ENCODE peak calls at places on chromosomes 16 and 17, in ten cellular contexts. One of them, this sample, is unnamed.

GRCh38 chr16:26795184-26795583 is 271.5 kb upstream of the C16orf82 start:
- DNase-seq in heart left ventricle: no peak
- DNase-seq in upper lobe of right lung: no peak
- DNase-seq in adrenal gland: no peak
- DNase-seq in small intestine: no peak
- DNase-seq in ovary: no peak
- DNase-seq in esophagus muscularis mucosa: no peak
- DNase-seq in prostate gland: no peak
- DNase-seq in GM23338: peak; percentile 29
- DNase-seq in IMR-90: no peak
- DNase-seq in this sample: no peak

GRCh38 chr17:74192950-74193781 is 10.3 kb upstream of the RPL38 start:
- DNase-seq in IMR-90: no peak
- DNase-seq in esophagus muscularis mucosa: no peak
- DNase-seq in ovary: no peak
- DNase-seq in heart left ventricle: peak; percentile 79
- DNase-seq in small intestine: peak; percentile 82
- DNase-seq in GM23338: no peak
- DNase-seq in upper lobe of right lung: peak; percentile 81
- DNase-seq in prostate gland: peak; percentile 57
- DNase-seq in adrenal gland: peak; percentile 53
- DNase-seq in this sample: peak; percentile 45

GRCh38 chr17:35740997-35741931 is 9.8 kb downstream of the RASL10B start:
- DNase-seq in adrenal gland: no peak
- DNase-seq in esophagus muscularis mucosa: no peak
- DNase-seq in prostate gland: no peak
- DNase-seq in ovary: no peak
- DNase-seq in upper lobe of right lung: no peak
- DNase-seq in GM23338: peak; percentile 88
- DNase-seq in heart left ventricle: no peak
- DNase-seq in small intestine: no peak
- DNase-seq in IMR-90: no peak
- DNase-seq in this sample: no peak

GRCh38 chr17:61212655-61213054 is 187.0 kb upstream of the TBX2 start:
- DNase-seq in upper lobe of right lung: no peak
- DNase-seq in small intestine: no peak
- DNase-seq in adrenal gland: no peak
- DNase-seq in heart left ventricle: no peak
- DNase-seq in esophagus muscularis mucosa: no peak
- DNase-seq in prostate gland: no peak
- DNase-seq in IMR-90: no peak
- DNase-seq in GM23338: no peak
- DNase-seq in ovary: no peak
- DNase-seq in this sample: no peak

GRCh38 chr17:6458416-6458950 is 14.2 kb downstream of the PIMREG start:
- DNase-seq in adrenal gland: no peak
- DNase-seq in ovary: no peak
- DNase-seq in GM23338: no peak
- DNase-seq in IMR-90: no peak
- DNase-seq in prostate gland: no peak
- DNase-seq in upper lobe of right lung: no peak
- DNase-seq in esophagus muscularis mucosa: no peak
- DNase-seq in small intestine: no peak
- DNase-seq in heart left ventricle: peak; percentile 44
- DNase-seq in this sample: no peak

GRCh38 chr16:15979801-15980200 is 30.4 kb downstream of the ABCC1 start:
- DNase-seq in esophagus muscularis mucosa: no peak
- DNase-seq in small intestine: no peak
- DNase-seq in heart left ventricle: no peak
- DNase-seq in ovary: no peak
- DNase-seq in IMR-90: no peak
- DNase-seq in GM23338: no peak
- DNase-seq in upper lobe of right lung: no peak
- DNase-seq in prostate gland: no peak
- DNase-seq in adrenal gland: no peak
- DNase-seq in this sample: no peak

GRCh38 chr16:73006021-73006420 is 41.9 kb downstream of the ZFHX3 start:
- DNase-seq in small intestine: no peak
- DNase-seq in prostate gland: no peak
- DNase-seq in upper lobe of right lung: no peak
- DNase-seq in heart left ventricle: no peak
- DNase-seq in IMR-90: no peak
- DNase-seq in adrenal gland: no peak
- DNase-seq in esophagus muscularis mucosa: no peak
- DNase-seq in GM23338: no peak
- DNase-seq in ovary: no peak
- DNase-seq in this sample: no peak

GRCh38 chr16:4529085-4530060 is 9.2 kb downstream of the CDIP1 start:
- DNase-seq in heart left ventricle: no peak
- DNase-seq in prostate gland: no peak
- DNase-seq in upper lobe of right lung: no peak
- DNase-seq in ovary: no peak
- DNase-seq in GM23338: peak; percentile 81
- DNase-seq in small intestine: no peak
- DNase-seq in adrenal gland: no peak
- DNase-seq in esophagus muscularis mucosa: no peak
- DNase-seq in IMR-90: peak; percentile 82
- DNase-seq in this sample: no peak

GRCh38 chr17:81193470-81194224 is 27.6 kb upstream of the AATK start:
- DNase-seq in IMR-90: no peak
- DNase-seq in GM23338: no peak
- DNase-seq in prostate gland: no peak
- DNase-seq in esophagus muscularis mucosa: no peak
- DNase-seq in upper lobe of right lung: no peak
- DNase-seq in heart left ventricle: no peak
- DNase-seq in adrenal gland: no peak
- DNase-seq in ovary: no peak
- DNase-seq in small intestine: no peak
- DNase-seq in this sample: no peak

GRCh38 chr16:72099377-72099818 is 5.8 kb downstream of the DHX38 start:
- DNase-seq in heart left ventricle: no peak
- DNase-seq in upper lobe of right lung: no peak
- DNase-seq in prostate gland: no peak
- DNase-seq in GM23338: peak; percentile 82
- DNase-seq in ovary: peak; percentile 37
- DNase-seq in adrenal gland: peak; percentile 46
- DNase-seq in IMR-90: peak; percentile 49
- DNase-seq in small intestine: peak; percentile 63
- DNase-seq in esophagus muscularis mucosa: no peak
- DNase-seq in this sample: peak; percentile 36

GRCh38 chr17:15273141-15273793 is 8.1 kb upstream of the PMP22 start:
- DNase-seq in IMR-90: peak; percentile 98
- DNase-seq in heart left ventricle: no peak
- DNase-seq in prostate gland: no peak
- DNase-seq in GM23338: no peak
- DNase-seq in upper lobe of right lung: no peak
- DNase-seq in adrenal gland: no peak
- DNase-seq in ovary: no peak
- DNase-seq in esophagus muscularis mucosa: no peak
- DNase-seq in small intestine: no peak
- DNase-seq in this sample: peak; percentile 34

GRCh38 chr16:74734361-74735161 is 33.9 kb upstream of the MLKL start:
- DNase-seq in esophagus muscularis mucosa: no peak
- DNase-seq in ovary: no peak
- DNase-seq in upper lobe of right lung: no peak
- DNase-seq in heart left ventricle: no peak
- DNase-seq in small intestine: no peak
- DNase-seq in GM23338: peak; percentile 86
- DNase-seq in prostate gland: no peak
- DNase-seq in adrenal gland: no peak
- DNase-seq in IMR-90: no peak
- DNase-seq in this sample: no peak

GRCh38 chr17:73313526-73314127 is 1.8 kb upstream of the CDC42EP4 start:
- DNase-seq in heart left ventricle: no peak
- DNase-seq in prostate gland: no peak
- DNase-seq in upper lobe of right lung: no peak
- DNase-seq in adrenal gland: no peak
- DNase-seq in GM23338: peak; percentile 59
- DNase-seq in IMR-90: no peak
- DNase-seq in small intestine: no peak
- DNase-seq in esophagus muscularis mucosa: no peak
- DNase-seq in ovary: no peak
- DNase-seq in this sample: no peak

GRCh38 chr17:3960764-3961163 is 3.5 kb downstream of the ATP2A3 start:
- DNase-seq in upper lobe of right lung: no peak
- DNase-seq in GM23338: no peak
- DNase-seq in adrenal gland: peak; percentile 93
- DNase-seq in prostate gland: no peak
- DNase-seq in ovary: no peak
- DNase-seq in IMR-90: peak; percentile 55
- DNase-seq in small intestine: peak; percentile 49
- DNase-seq in esophagus muscularis mucosa: no peak
- DNase-seq in heart left ventricle: no peak
- DNase-seq in this sample: no peak
- H3K4me1 ChIP-seq in upper lobe of right lung: peaks cover 47% of the 10 kb centered on the region
- H3K4me1 ChIP-seq in GM23338: peaks cover 50% of the 10 kb centered on the region
- H3K4me1 ChIP-seq in adrenal gland: peaks cover 41% of the 10 kb centered on the region
- H3K4me1 ChIP-seq in prostate gland: peaks cover 10% of the 10 kb centered on the region
- H3K4me1 ChIP-seq in ovary: no peaks in the 10 kb centered on the region
- H3K4me1 ChIP-seq in IMR-90: peaks cover 19% of the 10 kb centered on the region
- H3K4me1 ChIP-seq in small intestine: peaks cover 2% of the 10 kb centered on the region
- H3K4me1 ChIP-seq in esophagus muscularis mucosa: peaks cover 68% of the 10 kb centered on the region
- H3K4me1 ChIP-seq in heart left ventricle: peaks cover 5% of the 10 kb centered on the region
- H3K4me1 ChIP-seq in this sample: no peaks in the 10 kb centered on the region

DNA sequence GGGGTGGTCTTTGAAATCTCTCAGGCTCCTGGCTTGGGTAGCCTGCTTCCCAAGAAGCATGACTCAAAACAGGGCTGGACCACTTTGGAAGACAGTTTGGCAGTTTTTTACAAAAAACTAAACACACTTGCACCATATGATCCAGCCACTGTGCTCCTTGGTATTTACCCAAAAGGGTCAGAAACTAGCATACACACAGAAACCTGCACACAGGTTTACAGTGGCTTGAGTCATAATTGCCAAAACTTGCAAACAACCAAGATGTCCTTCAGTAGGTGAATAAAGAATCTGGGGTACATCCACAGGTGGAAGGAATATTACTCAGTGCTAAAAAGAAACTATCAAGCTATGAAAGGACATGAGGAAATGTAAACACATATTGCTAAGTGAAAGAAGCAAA is 323.2 kb upstream of the CDH5 start:
- DNase-seq in ovary: no peak
- DNase-seq in upper lobe of right lung: no peak
- DNase-seq in adrenal gland: no peak
- DNase-seq in GM23338: no peak
- DNase-seq in heart left ventricle: no peak
- DNase-seq in small intestine: no peak
- DNase-seq in prostate gland: no peak
- DNase-seq in IMR-90: no peak
- DNase-seq in esophagus muscularis mucosa: no peak
- DNase-seq in this sample: no peak
- H3K4me1 ChIP-seq in ovary: no peaks in the 10 kb centered on the region
- H3K4me1 ChIP-seq in upper lobe of right lung: no peaks in the 10 kb centered on the region
- H3K4me1 ChIP-seq in adrenal gland: no peaks in the 10 kb centered on the region
- H3K4me1 ChIP-seq in GM23338: no peaks in the 10 kb centered on the region
- H3K4me1 ChIP-seq in heart left ventricle: no peaks in the 10 kb centered on the region
- H3K4me1 ChIP-seq in small intestine: no peaks in the 10 kb centered on the region
- H3K4me1 ChIP-seq in prostate gland: no peaks in the 10 kb centered on the region
- H3K4me1 ChIP-seq in IMR-90: peaks cover 2% of the 10 kb centered on the region
- H3K4me1 ChIP-seq in esophagus muscularis mucosa: peaks cover 8% of the 10 kb centered on the region
- H3K4me1 ChIP-seq in this sample: no peaks in the 10 kb centered on the region

GRCh38 chr16:88761143-88761534 is 23.9 kb downstream of the PIEZO1 start:
- DNase-seq in esophagus muscularis mucosa: no peak
- DNase-seq in prostate gland: no peak
- DNase-seq in GM23338: no peak
- DNase-seq in adrenal gland: no peak
- DNase-seq in ovary: no peak
- DNase-seq in small intestine: no peak
- DNase-seq in heart left ventricle: no peak
- DNase-seq in upper lobe of right lung: no peak
- DNase-seq in IMR-90: no peak
- DNase-seq in this sample: no peak

GRCh38 chr16:88759245-88759975 is 25.6 kb downstream of the PIEZO1 start:
- DNase-seq in IMR-90: peak; percentile 49
- DNase-seq in upper lobe of right lung: peak; percentile 84
- DNase-seq in GM23338: peak; percentile 72
- DNase-seq in adrenal gland: no peak
- DNase-seq in prostate gland: peak; percentile 82
- DNase-seq in small intestine: peak; percentile 51
- DNase-seq in heart left ventricle: peak; percentile 66
- DNase-seq in esophagus muscularis mucosa: no peak
- DNase-seq in ovary: peak; percentile 57
- DNase-seq in this sample: no peak

GRCh38 chr16:88761830-88762229 is 23.2 kb downstream of the PIEZO1 start:
- DNase-seq in heart left ventricle: no peak
- DNase-seq in small intestine: no peak
- DNase-seq in prostate gland: peak; percentile 43
- DNase-seq in adrenal gland: no peak
- DNase-seq in GM23338: no peak
- DNase-seq in IMR-90: no peak
- DNase-seq in esophagus muscularis mucosa: no peak
- DNase-seq in ovary: no peak
- DNase-seq in upper lobe of right lung: no peak
- DNase-seq in this sample: no peak

GRCh38 chr16:88759976-88760350 is 25.1 kb downstream of the PIEZO1 start:
- DNase-seq in prostate gland: no peak
- DNase-seq in esophagus muscularis mucosa: no peak
- DNase-seq in GM23338: no peak
- DNase-seq in small intestine: no peak
- DNase-seq in ovary: no peak
- DNase-seq in adrenal gland: no peak
- DNase-seq in IMR-90: no peak
- DNase-seq in upper lobe of right lung: no peak
- DNase-seq in heart left ventricle: no peak
- DNase-seq in this sample: no peak

DNA sequence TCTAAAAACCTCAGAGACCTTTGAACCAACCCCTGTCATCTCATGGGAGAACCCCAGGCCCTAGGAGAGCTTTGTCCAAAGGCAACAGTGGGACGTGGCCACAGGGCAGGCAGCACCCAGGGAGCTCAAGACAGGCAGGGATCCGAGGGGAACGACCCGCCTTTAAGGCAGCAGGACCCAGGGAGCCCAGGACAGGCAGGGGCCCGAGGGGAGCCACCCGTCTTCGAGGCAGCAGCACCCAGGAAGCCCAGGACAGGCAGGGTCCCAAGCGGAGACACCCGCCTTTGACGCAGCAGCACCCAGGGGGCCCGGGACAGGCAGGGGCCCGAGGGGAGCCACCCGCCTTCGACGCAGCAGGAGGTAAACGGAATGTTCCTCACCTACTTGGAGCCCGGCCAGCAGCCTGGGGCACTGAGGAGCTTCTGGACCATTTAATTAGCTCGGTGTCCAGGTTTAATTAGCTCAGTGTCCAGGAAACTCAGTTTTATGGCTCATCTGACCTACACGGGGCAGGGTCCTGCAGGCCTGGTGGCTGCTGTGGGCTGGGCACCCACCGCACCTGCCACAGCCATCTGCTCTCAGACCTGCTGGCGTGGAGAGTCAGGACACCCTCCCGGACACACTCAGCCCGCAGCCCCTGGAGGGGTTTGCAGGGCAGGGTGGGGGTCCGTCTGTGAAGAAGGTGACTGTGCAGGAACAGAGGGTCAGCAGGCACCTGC is 24.4 kb downstream of the PIEZO1 start:
- DNase-seq in adrenal gland: no peak
- DNase-seq in upper lobe of right lung: no peak
- DNase-seq in small intestine: no peak
- DNase-seq in IMR-90: no peak
- DNase-seq in esophagus muscularis mucosa: no peak
- DNase-seq in heart left ventricle: no peak
- DNase-seq in ovary: no peak
- DNase-seq in GM23338: no peak
- DNase-seq in prostate gland: peak; percentile 84
- DNase-seq in this sample: no peak
- H3K4me1 ChIP-seq in adrenal gland: peaks cover 5% of the 10 kb centered on the region
- H3K4me1 ChIP-seq in upper lobe of right lung: peaks cover 61% of the 10 kb centered on the region
- H3K4me1 ChIP-seq in small intestine: no peaks in the 10 kb centered on the region
- H3K4me1 ChIP-seq in IMR-90: peaks cover 31% of the 10 kb centered on the region
- H3K4me1 ChIP-seq in esophagus muscularis mucosa: peaks cover 97% of the 10 kb centered on the region
- H3K4me1 ChIP-seq in heart left ventricle: peaks cover 4% of the 10 kb centered on the region
- H3K4me1 ChIP-seq in ovary: peaks cover 10% of the 10 kb centered on the region
- H3K4me1 ChIP-seq in GM23338: peaks cover 9% of the 10 kb centered on the region
- H3K4me1 ChIP-seq in prostate gland: peaks cover 61% of the 10 kb centered on the region
- H3K4me1 ChIP-seq in this sample: no peaks in the 10 kb centered on the region

GRCh38 chr17:7471729-7472128 is 7.7 kb downstream of the ZBTB4 start:
- DNase-seq in prostate gland: no peak
- DNase-seq in ovary: no peak
- DNase-seq in small intestine: no peak
- DNase-seq in upper lobe of right lung: no peak
- DNase-seq in heart left ventricle: no peak
- DNase-seq in esophagus muscularis mucosa: no peak
- DNase-seq in GM23338: no peak
- DNase-seq in IMR-90: no peak
- DNase-seq in adrenal gland: no peak
- DNase-seq in this sample: no peak
- H3K4me1 ChIP-seq in prostate gland: peaks cover 11% of the 10 kb centered on the region
- H3K4me1 ChIP-seq in ovary: peaks cover 11% of the 10 kb centered on the region
- H3K4me1 ChIP-seq in small intestine: peaks cover 2% of the 10 kb centered on the region
- H3K4me1 ChIP-seq in upper lobe of right lung: peaks cover 40% of the 10 kb centered on the region
- H3K4me1 ChIP-seq in heart left ventricle: peaks cover 14% of the 10 kb centered on the region
- H3K4me1 ChIP-seq in esophagus muscularis mucosa: peaks cover 99% of the 10 kb centered on the region
- H3K4me1 ChIP-seq in GM23338: peaks cover 4% of the 10 kb centered on the region
- H3K4me1 ChIP-seq in IMR-90: peaks cover 20% of the 10 kb centered on the region
- H3K4me1 ChIP-seq in adrenal gland: peaks cover 60% of the 10 kb centered on the region
- H3K4me1 ChIP-seq in this sample: peaks cover 67% of the 10 kb centered on the region

This sample was measured in gastrocnemius medialis.